ENCODE peak calls at places on chromosomes 12 and 14, in five cellular contexts. K is neuronal stem cell, R is Karpas-422, V is coronary artery, F is upper lobe of left lung. I is an unnamed sample.

GRCh38 chr12:131222271-131223139 is 268.8 kb downstream of the ADGRD1 start:
- DNase-seq in V (no peak), F (peak), R (no peak), K (peak), I (no peak)

GRCh38 chr12:125121095-125121494 is 55.9 kb downstream of the AACS start:
- DNase-seq in K (no peak), R (no peak), F (no peak), V (no peak), I (no peak)

GRCh38 chr12:95551305-95551704 is at the start of gene USP44:
- DNase-seq in V (no peak), R (no peak), K (no peak), F (no peak), I (no peak)

GRCh38 chr14:23564181-23564812 is 3.3 kb downstream of the AP1G2 start:
- DNase-seq in R (no peak), V (no peak), F (no peak), K (no peak), I (no peak)

GRCh38 chr14:75339059-75339458 is 60.4 kb downstream of the FOS start:
- DNase-seq in V (no peak), K (no peak), R (no peak), F (no peak), I (no peak)

GRCh38 chr14:89440997-89441909 is 24.2 kb upstream of the FOXN3 start:
- DNase-seq in R (no peak), K (no peak), F (no peak), V (no peak), I (no peak)

GRCh38 chr12:10368206-10369171 is 21.4 kb downstream of the KLRK1 start:
- DNase-seq in K (no peak), V (no peak), R (no peak), F (peak), I (no peak)

GRCh38 chr14:101862177-101862576 is 100.7 kb downstream of the PPP2R5C start:
- DNase-seq in R (no peak), F (no peak), K (no peak), V (no peak), I (no peak)

GRCh38 chr14:98766818-98767217 is 505.2 kb downstream of the BCL11B start:
- DNase-seq in V (no peak), F (no peak), R (no peak), K (no peak), I (no peak)

GRCh38 chr12:116906285-116906684 is 4.5 kb upstream of the FBXW8 start:
- DNase-seq in V (no peak), F (no peak), R (no peak), K (no peak), I (no peak)

GRCh38 chr12:53005215-53005985 is 856 bp upstream of the EIF4B start:
- DNase-seq in F (no peak), K (peak), V (peak), R (peak), I (peak)

GRCh38 chr14:70642313-70643235 is 858 bp downstream of the TTC9 start:
- DNase-seq in F (peak), R (peak), V (no peak), K (no peak), I (peak)

GRCh38 chr12:38892090-38892786 is 13.2 kb downstream of the CPNE8 start:
- DNase-seq in F (no peak), K (no peak), V (no peak), R (no peak), I (no peak)

GRCh38 chr12:57750561-57751431 is 1.3 kb downstream of the CDK4 start:
- DNase-seq in F (no peak), R (no peak), V (no peak), K (no peak), I (no peak)

GRCh38 chr12:54412786-54413185 is 6.3 kb downstream of the ITGA5 start:
- DNase-seq in V (no peak), R (no peak), K (no peak), F (no peak), I (no peak)

GRCh38 chr14:39432179-39432618 is at the start of gene FBXO33:
- DNase-seq in V (peak), F (peak), R (peak), K (peak), I (peak)

GRCh38 chr12:49296836-49297694 is 2.1 kb downstream of the PRPH start:
- DNase-seq in V (no peak), K (no peak), F (peak), R (peak), I (peak)

GRCh38 chr12:103841690-103842584 is 903 bp upstream of the NT5DC3 start:
- DNase-seq in R (no peak), K (peak), V (no peak), F (peak), I (no peak)

GRCh38 chr12:128969480-128970055 is 116.3 kb downstream of the GLT1D1 start:
- DNase-seq in V (no peak), F (peak), R (peak), K (peak), I (peak)

GRCh38 chr12:1346126-1346525 is 248.3 kb downstream of the FBXL14 start:
- DNase-seq in R (no peak), F (no peak), V (no peak), K (no peak), I (no peak)

GRCh38 chr12:74483057-74483456 is 54.6 kb upstream of the ATXN7L3B start:
- DNase-seq in F (no peak), R (no peak), V (no peak), K (no peak), I (no peak)

GRCh38 chr14:31197671-31198070 is 9.9 kb downstream of the HECTD1 start:
- DNase-seq in V (no peak), K (no peak), R (no peak), F (no peak), I (no peak)

GRCh38 chr14:82009076-82009475 is 475.4 kb upstream of the SEL1L start:
- DNase-seq in V (no peak), R (peak), K (no peak), F (no peak), I (peak)

GRCh38 chr12:50246873-50247612 is 36.3 kb downstream of the LIMA1 start:
- DNase-seq in R (no peak), K (no peak), V (peak), F (no peak), I (no peak)

GRCh38 chr12:28369483-28369882 is 179.2 kb downstream of the CCDC91 start:
- DNase-seq in K (no peak), R (peak), F (no peak), V (no peak), I (no peak)

GRCh38 chr14:34043627-34044372 is 92.9 kb upstream of the EGLN3 start:
- DNase-seq in F (no peak), R (no peak), V (no peak), K (no peak), I (no peak)

GRCh38 chr14:96204151-96205058 is at the start of gene BDKRB2:
- DNase-seq in V (no peak), K (peak), F (peak), R (no peak), I (peak)

DNA sequence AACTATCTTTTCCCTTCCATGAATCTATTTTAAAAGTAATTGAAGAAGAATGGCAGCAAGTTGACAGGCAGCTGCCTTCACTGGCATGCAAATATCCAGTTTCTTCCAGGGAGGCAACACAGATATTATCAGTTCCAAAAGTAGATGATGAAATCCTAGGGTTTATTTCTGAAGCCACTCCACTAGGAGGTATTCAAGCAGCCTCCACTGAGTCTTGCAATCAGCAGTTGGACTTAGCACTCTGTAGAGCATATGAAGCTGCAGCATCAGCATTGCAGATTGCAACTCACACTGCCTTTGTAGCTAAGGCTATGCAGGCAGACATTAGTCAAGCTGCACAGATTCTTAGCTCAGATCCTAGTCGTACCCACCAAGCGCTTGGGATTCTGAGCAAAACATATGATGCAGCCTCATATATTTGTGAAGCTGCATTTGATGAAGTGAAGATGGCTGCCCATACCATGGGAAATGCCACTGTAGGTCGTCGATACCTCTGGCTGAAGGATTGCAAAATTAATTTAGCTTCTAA is 18.4 kb downstream of the TMPO start:
- DNase-seq in R (no peak), V (no peak), K (no peak), F (no peak), I (no peak)
- H3K27ac ChIP-seq in R (no peak), V (no peak), K (no peak), F (no peak), I (no peak)

GRCh38 chr14:55734731-55735130 is 154.7 kb downstream of the KTN1 start:
- DNase-seq in K (no peak), R (no peak), V (no peak), F (no peak), I (no peak)

GRCh38 chr14:55733609-55734008 is 153.6 kb downstream of the KTN1 start:
- DNase-seq in K (no peak), V (no peak), F (no peak), R (no peak), I (no peak)

GRCh38 chr14:55731881-55732498 is 152.0 kb downstream of the KTN1 start:
- DNase-seq in K (peak), F (no peak), V (no peak), R (peak), I (peak)

GRCh38 chr14:55730602-55731001 is 150.6 kb downstream of the KTN1 start:
- DNase-seq in F (no peak), R (no peak), V (no peak), K (no peak), I (peak)

GRCh38 chr14:55731247-55731872 is 151.4 kb downstream of the KTN1 start:
- DNase-seq in K (no peak), R (no peak), V (no peak), F (no peak), I (no peak)
- H3K27ac ChIP-seq in K (no peak), R (no peak), V (no peak), F (no peak), I (no peak)

GRCh38 chr14:105094193-105094907 is 29.1 kb upstream of the GPR132 start:
- DNase-seq in K (no peak), F (no peak), R (no peak), V (no peak), I (no peak)
- H3K27ac ChIP-seq in K (no peak), F (peak), R (no peak), V (peak), I (peak)

GRCh38 chr12:121514184-121514742 is 66.6 kb downstream of the KDM2B start:
- DNase-seq in R (peak), V (no peak), F (no peak), K (no peak), I (no peak)
- H3K27ac ChIP-seq in R (peak), V (no peak), F (no peak), K (peak), I (no peak)

GRCh38 chr12:110120878-110121277 is 3.3 kb upstream of the IFT81 start:
- DNase-seq in K (no peak), R (peak), F (no peak), V (no peak), I (no peak)
- H3K27ac ChIP-seq in K (no peak), R (no peak), F (no peak), V (no peak), I (no peak)

GRCh38 chr14:64700894-64701293 is 3.3 kb upstream of the PLEKHG3 start:
- DNase-seq in V (peak), F (no peak), K (no peak), R (no peak), I (no peak)
- H3K27ac ChIP-seq in V (no peak), F (no peak), K (no peak), R (no peak), I (no peak)